ENCODE peak calls at places on chromosomes 12 and 14, in six cellular contexts. L is CD4-positive, CD25-positive, alpha-beta regulatory T cell; U is stimulated activated CD4-positive, alpha-beta T cell treated with anti-CD3 and anti-CD28 coated beads, Interleukin-4, amount 100 ng/mL, for 4 hours; Z is cardiac fibroblast; S is cerebellum; X is NCI-H187. M is an unnamed sample.

GRCh38 chr14:60093606-60094005 is 1.9 kb downstream of the PCNX4 start:
- DNase-seq in L (no peak), U (no peak), Z (no peak), S (no peak), X (no peak), M (no peak)

GRCh38 chr14:75283162-75283883 is 4.7 kb downstream of the FOS start:
- DNase-seq in L (no peak), U (no peak), Z (peak; percentile 91), S (no peak), X (no peak), M (no peak)

GRCh38 chr12:96719671-96720362 is 187.2 kb upstream of the NEDD1 start:
- DNase-seq in L (peak; percentile 25), U (no peak), Z (peak; percentile 26), S (no peak), X (peak; percentile 24), M (peak; percentile 90)

GRCh38 chr12:24708718-24709117 is 240.2 kb downstream of the BCAT1 start:
- DNase-seq in L (no peak), U (no peak), Z (no peak), S (no peak), X (no peak), M (no peak)

GRCh38 chr12:123096159-123096558 is 54.7 kb downstream of the PITPNM2 start:
- DNase-seq in L (no peak), U (no peak), Z (no peak), S (no peak), X (no peak), M (no peak)

GRCh38 chr14:39434401-39434800 is 2.2 kb upstream of the FBXO33 start:
- DNase-seq in L (no peak), U (no peak), Z (no peak), S (no peak), X (no peak), M (peak; percentile 12)

GRCh38 chr14:20632831-20633771 is 8.4 kb downstream of the OR6S1 start:
- DNase-seq in L (peak; percentile 70), U (peak; percentile 69), Z (peak; percentile 86), S (peak; percentile 54), X (no peak), M (peak; percentile 56)

GRCh38 chr12:15038137-15038536 is 65.3 kb downstream of the PDE6H start:
- DNase-seq in L (no peak), U (no peak), Z (no peak), S (no peak), X (no peak), M (no peak)

GRCh38 chr14:96962337-96962736 is 165.2 kb downstream of the VRK1 start:
- DNase-seq in L (peak; percentile 66), U (peak; percentile 3), Z (no peak), S (no peak), X (no peak), M (no peak)

GRCh38 chr12:117105902-117106301 is 6.7 kb upstream of the TESC start:
- DNase-seq in L (peak; percentile 48), U (peak; percentile 6), Z (no peak), S (no peak), X (peak; percentile 68), M (peak; percentile 97)